ENCODE peak calls at places on chromosomes 2 and 18, in ten cellular contexts. X is transverse colon, I is adrenal gland, K is HFFc6, C is HCT116, T is astrocyte of the spinal cord, F is type B pancreatic cell, R is omental fat pad, S is GM20000, V is Caco-2. U is an unnamed sample.

GRCh38 chr2:241768251-241768711 is 8.3 kb upstream of the GAL3ST2 start:
- DNase-seq in X (no peak), I (peak), K (no peak), C (no peak), T (no peak), F (peak), R (no peak), S (no peak), V (no peak), U (peak)

GRCh38 chr2:215363461-215364156 is 51.8 kb downstream of the ATIC start:
- DNase-seq in X (no peak), I (no peak), K (no peak), C (no peak), T (peak), F (no peak), R (no peak), S (no peak), V (no peak), U (no peak)

GRCh38 chr2:158464426-158465281 is 7.9 kb downstream of the PKP4 start:
- DNase-seq in X (no peak), I (no peak), K (no peak), C (no peak), T (no peak), F (no peak), R (no peak), S (peak), V (no peak), U (no peak)

GRCh38 chr18:48036191-48036590 is 105.7 kb upstream of the SMAD2 start:
- DNase-seq in X (no peak), I (peak), K (no peak), C (no peak), T (no peak), F (no peak), R (no peak), S (no peak), V (no peak), U (no peak)

GRCh38 chr2:234952270-234953115 is 676 bp downstream of the SH3BP4 start:
- DNase-seq in X (peak), I (peak), K (no peak), C (no peak), T (no peak), F (no peak), R (no peak), S (peak), V (peak), U (no peak)

GRCh38 chr2:209340522-209340921 is 83.3 kb upstream of the MAP2 start:
- DNase-seq in X (no peak), I (no peak), K (no peak), C (peak), T (no peak), F (no peak), R (no peak), S (no peak), V (no peak), U (no peak)

GRCh38 chr2:241432824-241433448 is 75.4 kb downstream of the STK25 start:
- DNase-seq in X (no peak), I (no peak), K (no peak), C (no peak), T (no peak), F (no peak), R (no peak), S (no peak), V (peak), U (no peak)

GRCh38 chr18:62339106-62339988 is 14.2 kb downstream of the TNFRSF11A start:
- DNase-seq in X (peak), I (no peak), K (peak), C (peak), T (peak), F (no peak), R (no peak), S (no peak), V (no peak), U (no peak)

GRCh38 chr2:238986491-238987351 is 138.8 kb downstream of the TWIST2 start:
- DNase-seq in X (no peak), I (no peak), K (no peak), C (no peak), T (no peak), F (no peak), R (no peak), S (no peak), V (no peak), U (peak)

GRCh38 chr2:10419553-10420257 is 28.4 kb downstream of the ODC1 start:
- DNase-seq in X (no peak), I (no peak), K (no peak), C (no peak), T (no peak), F (no peak), R (no peak), S (no peak), V (no peak), U (no peak)

GRCh38 chr18:50151876-50152275 is 43.1 kb downstream of the MYO5B start:
- DNase-seq in X (no peak), I (no peak), K (no peak), C (no peak), T (peak), F (no peak), R (no peak), S (no peak), V (no peak), U (no peak)

GRCh38 chr18:63016270-63016669 is 300.9 kb downstream of the PHLPP1 start:
- DNase-seq in X (peak), I (peak), K (peak), C (peak), T (peak), F (no peak), R (no peak), S (peak), V (peak), U (no peak)

GRCh38 chr18:183769-184168 is 25.4 kb downstream of the USP14 start:
- DNase-seq in X (no peak), I (no peak), K (no peak), C (no peak), T (peak), F (no peak), R (no peak), S (no peak), V (no peak), U (no peak)

GRCh38 chr2:219452361-219453317 is 18.0 kb downstream of the SPEG start:
- DNase-seq in X (peak), I (peak), K (peak), C (peak), T (peak), F (no peak), R (peak), S (no peak), V (no peak), U (no peak)

GRCh38 chr2:129740504-129740903 is 239.0 kb upstream of the RAB6C start:
- DNase-seq in X (no peak), I (peak), K (no peak), C (no peak), T (no peak), F (no peak), R (no peak), S (no peak), V (no peak), U (no peak)

GRCh38 chr18:27604583-27604982 is 419.5 kb upstream of the CHST9 start:
- DNase-seq in X (no peak), I (no peak), K (peak), C (no peak), T (peak), F (no peak), R (no peak), S (no peak), V (no peak), U (no peak)

GRCh38 chr2:41854227-41854626 is 193.6 kb upstream of the PKDCC start:
- DNase-seq in X (no peak), I (no peak), K (no peak), C (no peak), T (no peak), F (no peak), R (no peak), S (no peak), V (no peak), U (no peak)

GRCh38 chr2:203802277-203803045 is 65.1 kb upstream of the CTLA4 start:
- DNase-seq in X (no peak), I (no peak), K (peak), C (no peak), T (peak), F (no peak), R (no peak), S (no peak), V (no peak), U (no peak)

GRCh38 chr2:69125816-69126215 is 112.8 kb downstream of the ANTXR1 start:
- DNase-seq in X (no peak), I (no peak), K (no peak), C (no peak), T (no peak), F (no peak), R (no peak), S (no peak), V (no peak), U (no peak)

GRCh38 chr18:49055787-49056186 is 105.0 kb upstream of the SMAD7 start:
- DNase-seq in X (peak), I (peak), K (peak), C (no peak), T (peak), F (no peak), R (no peak), S (peak), V (no peak), U (no peak)

GRCh38 chr2:197360744-197361156 is 50.2 kb upstream of the ANKRD44 start:
- DNase-seq in X (no peak), I (no peak), K (peak), C (no peak), T (peak), F (no peak), R (no peak), S (no peak), V (no peak), U (no peak)

GRCh38 chr18:78757014-78757413 is 222.6 kb upstream of the SALL3 start:
- DNase-seq in X (no peak), I (peak), K (no peak), C (no peak), T (no peak), F (no peak), R (no peak), S (no peak), V (no peak), U (peak)

GRCh38 chr18:78784861-78785260 is 194.8 kb upstream of the SALL3 start:
- DNase-seq in X (no peak), I (no peak), K (no peak), C (no peak), T (no peak), F (no peak), R (no peak), S (no peak), V (no peak), U (no peak)

GRCh38 chr2:137659616-137660015 is 304.7 kb upstream of the HNMT start:
- DNase-seq in X (peak), I (no peak), K (peak), C (no peak), T (no peak), F (no peak), R (no peak), S (no peak), V (peak), U (no peak)

GRCh38 chr18:23057096-23057495 is 78.2 kb upstream of the CABLES1 start:
- DNase-seq in X (no peak), I (no peak), K (no peak), C (no peak), T (no peak), F (no peak), R (no peak), S (no peak), V (no peak), U (no peak)

GRCh38 chr2:208065476-208065875 is 40.1 kb upstream of the PLEKHM3 start:
- DNase-seq in X (no peak), I (no peak), K (no peak), C (no peak), T (no peak), F (no peak), R (no peak), S (no peak), V (no peak), U (no peak)

GRCh38 chr2:208064220-208064951 is 39.1 kb upstream of the PLEKHM3 start:
- DNase-seq in X (no peak), I (no peak), K (peak), C (no peak), T (peak), F (no peak), R (no peak), S (peak), V (no peak), U (no peak)

GRCh38 chr2:208057108-208057507 is 31.8 kb upstream of the PLEKHM3 start:
- DNase-seq in X (no peak), I (no peak), K (no peak), C (no peak), T (no peak), F (no peak), R (no peak), S (no peak), V (no peak), U (no peak)

DNA sequence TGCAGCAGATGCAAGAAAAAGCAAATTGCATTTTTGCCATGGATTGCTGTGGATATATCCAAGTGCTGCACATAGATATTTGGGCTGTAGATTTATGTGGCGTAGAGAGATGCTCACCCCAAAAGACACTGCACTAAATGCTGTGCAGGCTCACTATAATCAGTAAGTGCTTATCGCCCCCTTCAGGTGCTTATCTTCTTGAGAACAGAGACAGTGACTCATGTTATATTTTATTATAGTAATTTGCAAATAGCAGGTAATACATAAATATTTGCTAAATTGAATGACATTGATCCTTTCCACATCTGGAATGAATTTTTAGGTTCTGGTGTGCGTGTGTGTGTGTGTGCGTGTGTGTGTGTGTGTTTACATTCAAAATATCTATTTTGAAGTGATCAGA is 36.8 kb upstream of the PLEKHM3 start:
- DNase-seq in X (no peak), I (no peak), K (peak), C (peak), T (peak), F (no peak), R (no peak), S (no peak), V (peak), U (no peak)
- TF ChIP-seq CTCF in X (peak), I (peak), K (peak), C (peak), T (peak), F (peak), R (no peak), S (no peak), V (peak), U (peak)

DNA sequence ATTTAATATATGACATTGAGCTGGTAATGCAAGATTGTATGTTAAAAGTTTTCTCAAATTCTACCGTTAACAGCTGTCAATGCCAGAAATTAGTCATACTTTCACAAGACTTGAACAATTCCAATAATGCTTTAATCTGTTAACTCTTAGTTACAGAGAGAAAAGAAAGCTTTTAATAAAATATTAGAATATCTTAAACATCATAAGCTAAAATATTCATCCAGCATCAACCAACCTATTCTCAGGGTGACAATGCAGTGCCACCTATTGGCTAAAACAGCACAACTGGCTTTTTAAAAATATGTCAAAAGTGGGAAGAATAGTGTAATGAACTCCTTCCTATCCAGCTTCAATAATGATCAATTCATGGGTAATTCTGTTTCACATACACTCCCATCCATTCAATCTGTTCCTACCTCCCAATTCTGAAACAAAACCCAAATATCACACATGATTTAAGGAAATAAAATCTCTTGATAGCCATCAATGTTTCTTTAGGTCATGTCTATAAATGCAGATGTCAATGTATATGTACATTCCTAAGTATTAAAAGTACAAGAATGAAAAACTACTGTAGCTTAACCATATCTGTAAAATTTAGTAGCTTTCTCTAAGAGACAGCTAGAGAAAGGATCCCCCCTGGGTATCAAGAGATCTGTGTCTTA is 79.8 kb upstream of the CCDC141 start:
- DNase-seq in X (no peak), I (no peak), K (peak), C (no peak), T (peak), F (no peak), R (no peak), S (peak), V (peak), U (no peak)
- TF ChIP-seq CTCF in X (peak), I (peak), K (peak), C (peak), T (peak), F (peak), R (no peak), S (peak), V (peak), U (peak)

GRCh38 chr2:179427065-179427464 is 162.4 kb upstream of the SESTD1 start:
- DNase-seq in X (no peak), I (no peak), K (no peak), C (no peak), T (no peak), F (no peak), R (no peak), S (no peak), V (no peak), U (no peak)
- TF ChIP-seq CTCF in X (no peak), I (no peak), K (no peak), C (no peak), T (no peak), F (no peak), R (no peak), S (no peak), V (no peak), U (no peak)

DNA sequence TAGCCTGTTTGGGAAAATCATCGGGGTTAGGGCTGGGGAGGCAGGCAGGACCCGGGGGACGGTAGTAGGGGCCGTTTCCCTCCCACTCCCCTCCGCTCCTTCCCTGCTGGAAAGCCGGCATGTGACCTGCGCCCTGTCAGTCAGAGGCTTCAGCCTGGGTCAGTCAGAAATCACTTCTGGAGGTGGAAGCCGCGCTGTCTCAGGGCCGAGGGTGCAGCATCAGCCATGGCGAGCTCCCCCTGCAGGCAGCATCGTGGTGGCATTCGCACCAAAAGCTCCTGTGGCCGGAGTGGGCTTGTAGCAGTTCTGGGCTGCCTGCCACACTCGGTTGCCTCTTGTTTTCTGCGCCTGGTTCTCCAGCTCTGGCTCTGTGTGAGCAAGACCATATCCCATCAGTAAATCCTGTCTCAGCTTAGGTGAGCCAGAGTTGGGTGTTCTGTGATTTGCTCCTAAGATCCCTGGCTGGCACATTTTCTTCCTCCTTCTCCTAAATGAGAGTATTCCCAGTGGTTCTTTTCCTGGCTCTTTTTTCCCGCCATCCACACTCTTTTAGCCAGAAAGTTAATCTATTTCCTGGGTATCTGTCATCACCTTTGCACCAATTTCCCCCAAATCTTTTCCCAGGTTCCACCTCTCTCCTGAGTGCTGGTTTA is 123.9 kb upstream of the CD302 start:
- DNase-seq in X (peak), I (peak), K (no peak), C (peak), T (peak), F (peak), R (peak), S (peak), V (peak), U (peak)
- TF ChIP-seq CTCF in X (peak), I (peak), K (peak), C (peak), T (peak), F (peak), R (no peak), S (peak), V (peak), U (peak)

GRCh38 chr2:176763871-176764404 is 448.7 kb upstream of the HNRNPA3 start:
- DNase-seq in X (no peak), I (no peak), K (no peak), C (no peak), T (no peak), F (no peak), R (no peak), S (peak), V (no peak), U (no peak)
- TF ChIP-seq CTCF in X (no peak), I (no peak), K (no peak), C (no peak), T (no peak), F (no peak), R (no peak), S (no peak), V (no peak), U (no peak)

U was measured in osteocyte.